ENCODE peak calls at places on chromosomes 11 and 22, in seven cellular contexts. U, F, E, T, S, G and R are unnamed samples.

GRCh38 chr11:114026355-114026754 is 33.2 kb upstream of the ZBTB16 start:
- DNase-seq in U (no peak), G (no peak), F (no peak), S (peak), T (no peak), E (peak), R (peak)

GRCh38 chr11:31141804-31142203 is 227.7 kb downstream of the DCDC1 start:
- DNase-seq in G (no peak), U (no peak), E (no peak), S (no peak), F (no peak), T (no peak), R (no peak)

GRCh38 chr22:22704156-22704946 is 59.9 kb downstream of the GGTLC2 start:
- DNase-seq in G (peak), U (no peak), F (no peak), E (no peak), T (no peak), S (no peak), R (no peak)

GRCh38 chr11:112346586-112346985 is 85.9 kb upstream of the PLET1 start:
- DNase-seq in E (no peak), U (no peak), S (no peak), F (no peak), G (no peak), T (no peak), R (no peak)

GRCh38 chr22:37161442-37161841 is 11.7 kb upstream of the IL2RB start:
- DNase-seq in G (no peak), T (no peak), U (no peak), S (no peak), E (no peak), F (no peak), R (peak)

GRCh38 chr22:39309364-39309861 is 10.0 kb downstream of the RPL3 start:
- DNase-seq in S (peak), T (no peak), G (no peak), E (no peak), F (no peak), U (no peak), R (no peak)

GRCh38 chr11:11998091-11998781 is 10.2 kb downstream of the DKK3 start:
- DNase-seq in S (peak), E (no peak), T (no peak), F (peak), U (no peak), G (peak), R (no peak)

GRCh38 chr11:3000032-3000961 is 8.2 kb upstream of the NAP1L4 start:
- DNase-seq in E (no peak), S (peak), U (peak), G (peak), T (peak), F (no peak), R (no peak)